ENCODE peak calls at places on chromosomes 12 and 14, in seven cellular contexts. V is IMR-90, P is neuronal stem cell, I is mesenchymal stem cell, U is mesendoderm, H is H9, C is H1. N is an unnamed sample.
A peak's percentile ranks its signal among the peaks of the same experiment; 100 is the strongest.

GRCh38 chr12:22046090-22046967 is at the start of gene CMAS:
- DNase-seq in V (peak; percentile 54), P (peak; percentile 73), I (peak; percentile 64), U (peak; percentile 89), H (peak; percentile 93), C (peak; percentile 38), N (peak; percentile 65)

GRCh38 chr12:119020377-119021360 is 39.3 kb downstream of the SRRM4 start:
- DNase-seq in V (no peak), P (peak; percentile 69), I (no peak), U (peak; percentile 88), H (peak; percentile 90), C (peak; percentile 54), N (peak; percentile 8)

GRCh38 chr12:50732591-50732990 is 31.3 kb upstream of the ATF1 start:
- DNase-seq in V (peak; percentile 97), P (no peak), I (peak; percentile 93), U (no peak), H (no peak), C (no peak), N (peak; percentile 61)

GRCh38 chr12:90323217-90323616 is 614.6 kb upstream of the ATP2B1 start:
- DNase-seq in V (no peak), P (no peak), I (no peak), U (no peak), H (no peak), C (no peak), N (no peak)

GRCh38 chr12:5965950-5966383 is 20.9 kb upstream of the ANO2 start:
- DNase-seq in V (peak; percentile 34), P (peak; percentile 41), I (peak; percentile 56), U (peak; percentile 69), H (peak; percentile 80), C (no peak), N (peak; percentile 79)

GRCh38 chr12:76764856-76765255 is 941 bp downstream of the ZDHHC17 start:
- DNase-seq in V (peak; percentile 28), P (no peak), I (peak; percentile 43), U (no peak), H (no peak), C (no peak), N (no peak)

GRCh38 chr14:100391777-100392176 is 68.6 kb downstream of the SLC25A47 start:
- DNase-seq in V (peak; percentile 67), P (no peak), I (peak; percentile 53), U (no peak), H (no peak), C (no peak), N (no peak)

GRCh38 chr12:115451785-115452736 is 768.1 kb upstream of the TBX3 start:
- DNase-seq in V (peak; percentile 10), P (peak; percentile 60), I (peak; percentile 33), U (peak; percentile 92), H (peak; percentile 77), C (no peak), N (no peak)

GRCh38 chr12:58961906-58962305 is 41.6 kb upstream of the LRIG3 start:
- DNase-seq in V (peak; percentile 47), P (no peak), I (peak; percentile 33), U (no peak), H (no peak), C (no peak), N (no peak)

GRCh38 chr12:51904951-51905471 is 2.3 kb upstream of the ACVRL1 start:
- DNase-seq in V (peak; percentile 69), P (no peak), I (peak; percentile 90), U (no peak), H (no peak), C (no peak), N (no peak)

GRCh38 chr14:69519253-69519661 is 34.7 kb downstream of the PLEKHD1 start:
- DNase-seq in V (no peak), P (no peak), I (no peak), U (no peak), H (no peak), C (no peak), N (peak; percentile 43)

GRCh38 chr12:33551006-33551405 is 111.4 kb upstream of the SYT10 start:
- DNase-seq in V (no peak), P (no peak), I (no peak), U (no peak), H (no peak), C (no peak), N (no peak)

GRCh38 chr14:100213956-100214767 is 24.8 kb upstream of the YY1 start:
- DNase-seq in V (peak; percentile 37), P (peak; percentile 82), I (peak; percentile 70), U (peak; percentile 96), H (peak; percentile 96), C (peak; percentile 71), N (peak; percentile 92)

GRCh38 chr14:31955941-31956579 is 121.0 kb upstream of the ARHGAP5 start:
- DNase-seq in V (peak; percentile 26), P (no peak), I (no peak), U (no peak), H (no peak), C (no peak), N (no peak)

GRCh38 chr12:59595097-59595496 is 732 bp upstream of the SLC16A7 start:
- DNase-seq in V (no peak), P (no peak), I (no peak), U (no peak), H (no peak), C (no peak), N (no peak)

GRCh38 chr12:79420146-79420618 is 270.6 kb downstream of the PAWR start:
- DNase-seq in V (peak; percentile 95), P (peak; percentile 21), I (peak; percentile 81), U (peak; percentile 86), H (no peak), C (no peak), N (peak; percentile 34)

GRCh38 chr14:90739318-90740077 is 76.7 kb downstream of the TTC7B start:
- DNase-seq in V (peak; percentile 34), P (no peak), I (no peak), U (no peak), H (no peak), C (no peak), N (no peak)

GRCh38 chr12:21456291-21456780 is 18.9 kb downstream of the PYROXD1 start:
- DNase-seq in V (no peak), P (no peak), I (no peak), U (no peak), H (no peak), C (no peak), N (no peak)

GRCh38 chr14:92603309-92604257 is 90.0 kb downstream of the RIN3 start:
- DNase-seq in V (peak; percentile 83), P (peak; percentile 18), I (peak; percentile 70), U (peak; percentile 22), H (no peak), C (no peak), N (no peak)

GRCh38 chr12:124655317-124656213 is 88.2 kb upstream of the NCOR2 start:
- DNase-seq in V (peak; percentile 93), P (peak; percentile 35), I (peak; percentile 98), U (peak; percentile 93), H (peak; percentile 89), C (peak; percentile 49), N (peak; percentile 31)

GRCh38 chr14:90620540-90621204 is 195.6 kb downstream of the TTC7B start:
- DNase-seq in V (no peak), P (no peak), I (no peak), U (no peak), H (no peak), C (no peak), N (no peak)

GRCh38 chr14:92688434-92689375 is 59.7 kb downstream of the LGMN start:
- DNase-seq in V (no peak), P (no peak), I (no peak), U (no peak), H (no peak), C (no peak), N (no peak)

GRCh38 chr14:54642950-54643695 is 76.2 kb downstream of the SAMD4A start:
- DNase-seq in V (peak; percentile 46), P (no peak), I (peak; percentile 68), U (peak; percentile 59), H (no peak), C (no peak), N (peak; percentile 67)

GRCh38 chr12:95607642-95608041 is 56.4 kb upstream of the USP44 start:
- DNase-seq in V (no peak), P (no peak), I (no peak), U (no peak), H (no peak), C (no peak), N (no peak)

GRCh38 chr14:62189698-62190097 is 427.5 kb downstream of the SNAPC1 start:
- DNase-seq in V (peak; percentile 78), P (no peak), I (no peak), U (no peak), H (no peak), C (no peak), N (no peak)

GRCh38 chr12:46650688-46651087 is 175.1 kb downstream of the SLC38A4 start:
- DNase-seq in V (no peak), P (no peak), I (no peak), U (no peak), H (no peak), C (no peak), N (no peak)

GRCh38 chr12:27521066-27521465 is 2.9 kb upstream of the PPFIBP1 start:
- DNase-seq in V (peak; percentile 52), P (no peak), I (no peak), U (peak; percentile 91), H (peak; percentile 47), C (no peak), N (peak; percentile 26)

DNA sequence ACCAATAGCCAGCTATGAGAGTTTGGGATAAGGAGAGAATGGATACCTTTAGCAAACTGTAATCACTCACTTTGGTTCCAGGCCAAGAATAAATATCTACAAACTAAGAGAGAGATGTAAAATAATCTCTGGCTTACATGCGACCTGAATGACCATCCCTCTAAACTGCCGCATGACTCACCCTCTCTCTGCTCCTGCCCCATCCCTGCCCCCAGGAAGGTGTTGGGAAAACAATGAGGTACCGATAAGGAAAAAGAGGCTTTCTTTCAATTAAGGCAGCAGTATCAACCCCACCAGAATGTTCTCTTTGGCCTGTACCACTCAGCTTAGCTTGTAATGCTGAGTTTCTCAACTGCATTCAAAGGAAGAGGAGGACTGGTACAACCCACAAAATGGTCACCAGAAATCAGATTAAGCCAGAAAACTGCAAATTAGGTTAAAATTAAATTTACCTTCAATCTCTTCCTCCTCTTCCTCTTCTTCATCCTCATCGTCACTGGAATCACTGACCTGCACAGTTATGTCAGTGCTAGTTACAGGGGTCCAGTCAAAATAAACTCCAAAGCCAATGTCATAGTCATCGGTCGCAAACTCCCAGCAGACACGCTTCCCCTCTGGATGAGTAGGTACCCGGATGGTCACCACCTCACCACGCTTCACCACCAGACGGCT is 22.0 kb downstream of the GSTZ1 start:
- DNase-seq in V (peak; percentile 46), P (no peak), I (no peak), U (peak; percentile 76), H (no peak), C (no peak), N (no peak)
- H3K18ac ChIP-seq in V (no peak overlapping the region), P (no peak overlapping the region), I (no peak overlapping the region), U (no peak overlapping the region), H (no peak overlapping the region), C (peak overlapping the region; percentile 17), N (no peak overlapping the region)

GRCh38 chr14:56474419-56475022 is 105.1 kb upstream of the TMEM260 start:
- DNase-seq in V (peak; percentile 41), P (peak; percentile 56), I (peak; percentile 57), U (peak; percentile 66), H (no peak), C (no peak), N (peak; percentile 10)
- H2AK5ac ChIP-seq in V (no peak overlapping the region), P (no peak overlapping the region), I (no peak overlapping the region), U (no peak overlapping the region), H (no peak overlapping the region), C (no peak overlapping the region), N (no peak overlapping the region)

GRCh38 chr12:13986031-13986430 is 4.6 kb upstream of the GRIN2B start:
- DNase-seq in V (no peak), P (no peak), I (no peak), U (no peak), H (no peak), C (no peak), N (no peak)
- H3K18ac ChIP-seq in V (no peak overlapping the region), P (no peak overlapping the region), I (no peak overlapping the region), U (no peak overlapping the region), H (no peak overlapping the region), C (no peak overlapping the region), N (no peak overlapping the region)

GRCh38 chr14:98298481-98299227 is 973.3 kb downstream of the BCL11B start:
- DNase-seq in V (no peak), P (no peak), I (no peak), U (no peak), H (no peak), C (no peak), N (no peak)
- H2AK5ac ChIP-seq in V (no peak overlapping the region), P (no peak overlapping the region), I (no peak overlapping the region), U (no peak overlapping the region), H (no peak overlapping the region), C (no peak overlapping the region), N (no peak overlapping the region)